ENCODE peak calls at places on chromosomes 2 and 18, in seven cellular contexts. R is NAMALWA; G is T-cell; O is central memory CD4-positive, alpha-beta T cell; P is choroid plexus epithelial cell; D is stimulated activated CD8-positive, alpha-beta memory T cell treated with anti-CD3 and anti-CD28 coated beads, Interleukin-7, amount 100 ng/mL, for 1 hour; S is central memory CD8-positive, alpha-beta T cell. W is an unnamed sample.

GRCh38 chr2:218398437-218399390 is 954 bp upstream of the CTDSP1 start:
- DNase-seq in R (peak), G (peak), O (peak), P (peak), D (no peak), S (peak), W (peak)

GRCh38 chr18:63444567-63444966 is 22.3 kb upstream of the VPS4B start:
- DNase-seq in R (peak), G (no peak), O (no peak), P (peak), D (no peak), S (no peak), W (peak)

GRCh38 chr2:167212054-167212648 is 323.9 kb downstream of the XIRP2 start:
- DNase-seq in R (peak), G (no peak), O (no peak), P (peak), D (no peak), S (no peak), W (peak)

GRCh38 chr18:51275712-51276473 is 78.4 kb upstream of the MEX3C start:
- DNase-seq in R (peak), G (no peak), O (no peak), P (peak), D (no peak), S (no peak), W (no peak)

GRCh38 chr18:34734048-34734447 is 23.9 kb downstream of the DTNA start:
- DNase-seq in R (no peak), G (no peak), O (no peak), P (no peak), D (no peak), S (no peak), W (no peak)

GRCh38 chr2:241540766-241541561 is 17.6 kb upstream of the BOK start:
- DNase-seq in R (peak), G (peak), O (peak), P (peak), D (peak), S (peak), W (peak)

GRCh38 chr2:127128508-127128907 is 21.6 kb upstream of the BIN1 start:
- DNase-seq in R (peak), G (no peak), O (no peak), P (no peak), D (no peak), S (no peak), W (no peak)

GRCh38 chr2:30235008-30235655 is 3.8 kb downstream of the LBH start:
- DNase-seq in R (no peak), G (peak), O (peak), P (no peak), D (peak), S (no peak), W (peak)

GRCh38 chr2:29059612-29060011 is 14.7 kb downstream of the PCARE start:
- DNase-seq in R (no peak), G (no peak), O (no peak), P (no peak), D (no peak), S (no peak), W (no peak)

GRCh38 chr2:238224636-238225035 is 15.2 kb downstream of the HES6 start:
- DNase-seq in R (no peak), G (no peak), O (no peak), P (no peak), D (no peak), S (no peak), W (no peak)

GRCh38 chr2:142863485-142863921 is 14.0 kb upstream of the KYNU start:
- DNase-seq in R (no peak), G (no peak), O (no peak), P (peak), D (no peak), S (no peak), W (no peak)

GRCh38 chr2:66446178-66446860 is 11.4 kb downstream of the MEIS1 start:
- DNase-seq in R (no peak), G (no peak), O (no peak), P (peak), D (no peak), S (no peak), W (peak)

GRCh38 chr2:40401896-40402295 is 50.0 kb downstream of the SLC8A1 start:
- DNase-seq in R (no peak), G (no peak), O (no peak), P (peak), D (no peak), S (no peak), W (no peak)

GRCh38 chr2:120780402-120780801 is 44.7 kb downstream of the GLI2 start:
- DNase-seq in R (no peak), G (no peak), O (no peak), P (no peak), D (no peak), S (no peak), W (no peak)

GRCh38 chr2:198186257-198186656 is 381.9 kb downstream of the PLCL1 start:
- DNase-seq in R (no peak), G (no peak), O (no peak), P (no peak), D (no peak), S (no peak), W (no peak)

GRCh38 chr18:26436176-26437031 is 111.9 kb downstream of the KCTD1 start:
- DNase-seq in R (no peak), G (no peak), O (no peak), P (peak), D (no peak), S (no peak), W (no peak)

GRCh38 chr2:173028671-173029070 is 47.0 kb upstream of the MAP3K20 start:
- DNase-seq in R (peak), G (no peak), O (no peak), P (peak), D (no peak), S (no peak), W (no peak)

GRCh38 chr2:27809761-27810241 is 38.3 kb downstream of the MRPL33 start:
- DNase-seq in R (no peak), G (no peak), O (no peak), P (peak), D (no peak), S (no peak), W (peak)

GRCh38 chr2:234029150-234029733 is 21.3 kb upstream of the SPP2 start:
- DNase-seq in R (no peak), G (no peak), O (no peak), P (no peak), D (no peak), S (no peak), W (no peak)

GRCh38 chr2:200756618-200757321 is 54.9 kb upstream of the BZW1 start:
- DNase-seq in R (no peak), G (no peak), O (no peak), P (peak), D (no peak), S (no peak), W (peak)

GRCh38 chr2:240461471-240462072 is 26.1 kb downstream of the GPC1 start:
- DNase-seq in R (no peak), G (no peak), O (no peak), P (no peak), D (no peak), S (no peak), W (no peak)

GRCh38 chr2:190765386-190766173 is 115.0 kb upstream of the GLS start:
- DNase-seq in R (no peak), G (no peak), O (no peak), P (peak), D (no peak), S (no peak), W (peak)

GRCh38 chr2:239470151-239470900 is 69.5 kb upstream of the HDAC4 start:
- DNase-seq in R (no peak), G (no peak), O (no peak), P (no peak), D (no peak), S (no peak), W (no peak)

GRCh38 chr2:39431592-39432316 is 5.3 kb downstream of the MAP4K3 start:
- DNase-seq in R (no peak), G (no peak), O (no peak), P (peak), D (no peak), S (no peak), W (no peak)

GRCh38 chr2:36960773-36961172 is 5.6 kb downstream of the STRN start:
- DNase-seq in R (no peak), G (no peak), O (no peak), P (no peak), D (no peak), S (no peak), W (no peak)